ENCODE peak calls at places on chromosomes 7 and 10, in six cellular contexts. M is foreskin keratinocyte, X is SK-N-SH, V is GM23248, Q is AG04450, P is OCI-LY7. I is an unnamed sample.

GRCh38 chr10:15725603-15726002 is 5.9 kb upstream of the ITGA8 start:
- DNase-seq in M (no peak), X (peak; percentile 60), V (peak; percentile 81), Q (peak; percentile 38), P (peak; percentile 22), I (peak; percentile 93)

GRCh38 chr10:16904619-16905018 is 87.4 kb upstream of the RSU1 start:
- DNase-seq in M (no peak), X (no peak), V (peak; percentile 30), Q (peak; percentile 8), P (no peak), I (peak; percentile 38)

GRCh38 chr10:30639946-30640786 is 10.6 kb upstream of the LYZL2 start:
- DNase-seq in M (peak; percentile 3), X (peak; percentile 48), V (peak; percentile 77), Q (peak; percentile 42), P (peak; percentile 59), I (peak; percentile 84)

GRCh38 chr10:78543026-78543748 is 509.5 kb downstream of the RPS24 start:
- DNase-seq in M (no peak), X (no peak), V (no peak), Q (no peak), P (no peak), I (no peak)

GRCh38 chr7:107725138-107725740 is 18.7 kb upstream of the CBLL1 start:
- DNase-seq in M (peak; percentile 36), X (peak; percentile 71), V (peak; percentile 63), Q (peak; percentile 42), P (peak; percentile 72), I (peak; percentile 65)

GRCh38 chr10:124697837-124698559 is 46.2 kb downstream of the FAM53B start:
- DNase-seq in M (no peak), X (no peak), V (peak; percentile 14), Q (no peak), P (no peak), I (peak; percentile 63)

GRCh38 chr10:28293238-28294168 is 9.4 kb downstream of the MPP7 start:
- DNase-seq in M (no peak), X (no peak), V (peak; percentile 24), Q (no peak), P (no peak), I (no peak)

GRCh38 chr7:6705959-6706665 is 635 bp downstream of the ZNF12 start:
- DNase-seq in M (no peak), X (no peak), V (peak; percentile 74), Q (no peak), P (peak; percentile 42), I (peak; percentile 90)

GRCh38 chr10:12500406-12501303 is 151.3 kb downstream of the CAMK1D start:
- DNase-seq in M (no peak), X (no peak), V (no peak), Q (no peak), P (no peak), I (no peak)

GRCh38 chr7:106183952-106184351 is 71.8 kb upstream of the SYPL1 start:
- DNase-seq in M (no peak), X (no peak), V (no peak), Q (no peak), P (peak; percentile 5), I (no peak)

GRCh38 chr7:16644624-16644986 is 949 bp downstream of the ANKMY2 start:
- DNase-seq in M (no peak), X (no peak), V (peak; percentile 81), Q (no peak), P (peak; percentile 55), I (peak; percentile 85)

GRCh38 chr7:74097937-74098614 is 14.5 kb downstream of the LIMK1 start:
- DNase-seq in M (peak; percentile 91), X (peak; percentile 67), V (peak; percentile 98), Q (peak; percentile 77), P (no peak), I (peak; percentile 99)

GRCh38 chr10:31372439-31372838 is 53.4 kb downstream of the ZEB1 start:
- DNase-seq in M (no peak), X (no peak), V (no peak), Q (no peak), P (no peak), I (no peak)

GRCh38 chr7:102933763-102934162 is 21.0 kb downstream of the LRRC17 start:
- DNase-seq in M (no peak), X (peak; percentile 48), V (peak; percentile 98), Q (peak; percentile 95), P (no peak), I (peak; percentile 25)

GRCh38 chr10:10330481-10330880 is 687.2 kb upstream of the CELF2 start:
- DNase-seq in M (no peak), X (no peak), V (no peak), Q (no peak), P (no peak), I (no peak)

GRCh38 chr10:20100157-20100556 is 283.9 kb downstream of the PLXDC2 start:
- DNase-seq in M (peak; percentile 17), X (peak; percentile 4), V (peak; percentile 12), Q (no peak), P (no peak), I (no peak)

GRCh38 chr10:102785818-102786217 is 42.1 kb downstream of the WBP1L start:
- DNase-seq in M (no peak), X (no peak), V (no peak), Q (no peak), P (no peak), I (peak; percentile 38)

GRCh38 chr7:130381468-130382312 is 1.4 kb downstream of the CPA1 start:
- DNase-seq in M (no peak), X (no peak), V (no peak), Q (no peak), P (no peak), I (peak; percentile 50)

GRCh38 chr7:121515651-121516401 is 119.7 kb upstream of the FAM3C start:
- DNase-seq in M (peak; percentile 47), X (no peak), V (peak; percentile 60), Q (no peak), P (no peak), I (no peak)

GRCh38 chr7:139725077-139725476 is 52.7 kb downstream of the HIPK2 start:
- DNase-seq in M (no peak), X (no peak), V (peak; percentile 85), Q (peak; percentile 70), P (peak; percentile 4), I (peak; percentile 86)

GRCh38 chr10:80497187-80498038 is 40.3 kb upstream of the SH2D4B start:
- DNase-seq in M (no peak), X (no peak), V (peak; percentile 67), Q (no peak), P (no peak), I (peak; percentile 60)

GRCh38 chr7:140033779-140034363 is 28.9 kb downstream of the PARP12 start:
- DNase-seq in M (peak; percentile 97), X (no peak), V (peak; percentile 54), Q (no peak), P (no peak), I (no peak)

GRCh38 chr7:73718905-73719805 is at the start of gene STX1A:
- DNase-seq in M (no peak), X (peak; percentile 100), V (peak; percentile 93), Q (no peak), P (peak; percentile 83), I (peak; percentile 99)

GRCh38 chr10:1216576-1217236 is 160.5 kb downstream of the WDR37 start:
- DNase-seq in M (no peak), X (no peak), V (no peak), Q (no peak), P (no peak), I (peak; percentile 55)
- H3K27ac ChIP-seq in M (no peak overlapping the region), X (no peak overlapping the region), V (no peak overlapping the region), Q (no peak overlapping the region), P (no peak overlapping the region), I (no peak overlapping the region)

GRCh38 chr7:80918909-80919721 is at the start of gene SEMA3C:
- DNase-seq in M (no peak), X (peak; percentile 99), V (peak; percentile 99), Q (peak; percentile 87), P (no peak), I (peak; percentile 97)

GRCh38 chr7:80921130-80921529 is 2.3 kb upstream of the SEMA3C start:
- DNase-seq in M (no peak), X (no peak), V (no peak), Q (no peak), P (no peak), I (no peak)

GRCh38 chr7:80916770-80917681 is 1.8 kb downstream of the SEMA3C start:
- DNase-seq in M (peak; percentile 74), X (peak; percentile 43), V (peak; percentile 82), Q (no peak), P (no peak), I (peak; percentile 65)

GRCh38 chr7:80922254-80923049 is 3.6 kb upstream of the SEMA3C start:
- DNase-seq in M (no peak), X (no peak), V (no peak), Q (no peak), P (no peak), I (no peak)

DNA sequence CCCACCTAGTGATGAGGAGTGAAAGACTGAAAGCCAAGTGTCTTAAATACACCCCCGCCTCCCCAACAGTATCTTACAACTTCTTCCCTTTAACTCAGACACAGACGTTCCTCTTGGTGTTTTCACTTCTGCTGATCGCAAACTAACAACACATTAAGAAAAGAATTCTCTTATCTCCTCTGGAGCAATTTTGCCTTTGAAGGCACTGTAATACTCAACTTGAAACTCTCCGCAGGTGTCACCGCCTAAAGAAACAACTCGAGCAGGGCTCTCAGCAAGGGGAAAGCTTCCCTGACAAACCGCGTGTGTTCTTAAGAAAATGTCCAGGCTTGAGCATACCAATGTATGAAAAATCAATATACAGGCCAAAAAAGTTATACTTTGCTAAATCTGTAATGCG is 445 bp downstream of the SEMA3C start:
- DNase-seq in M (no peak), X (no peak), V (peak; percentile 60), Q (no peak), P (no peak), I (peak; percentile 87)
- H3K27ac ChIP-seq in M (peak overlapping the region; percentile 91), X (peak overlapping the region; percentile 91), V (peak overlapping the region; percentile 44), Q (no peak overlapping the region), P (no peak overlapping the region), I (peak overlapping the region; percentile 77)

DNA sequence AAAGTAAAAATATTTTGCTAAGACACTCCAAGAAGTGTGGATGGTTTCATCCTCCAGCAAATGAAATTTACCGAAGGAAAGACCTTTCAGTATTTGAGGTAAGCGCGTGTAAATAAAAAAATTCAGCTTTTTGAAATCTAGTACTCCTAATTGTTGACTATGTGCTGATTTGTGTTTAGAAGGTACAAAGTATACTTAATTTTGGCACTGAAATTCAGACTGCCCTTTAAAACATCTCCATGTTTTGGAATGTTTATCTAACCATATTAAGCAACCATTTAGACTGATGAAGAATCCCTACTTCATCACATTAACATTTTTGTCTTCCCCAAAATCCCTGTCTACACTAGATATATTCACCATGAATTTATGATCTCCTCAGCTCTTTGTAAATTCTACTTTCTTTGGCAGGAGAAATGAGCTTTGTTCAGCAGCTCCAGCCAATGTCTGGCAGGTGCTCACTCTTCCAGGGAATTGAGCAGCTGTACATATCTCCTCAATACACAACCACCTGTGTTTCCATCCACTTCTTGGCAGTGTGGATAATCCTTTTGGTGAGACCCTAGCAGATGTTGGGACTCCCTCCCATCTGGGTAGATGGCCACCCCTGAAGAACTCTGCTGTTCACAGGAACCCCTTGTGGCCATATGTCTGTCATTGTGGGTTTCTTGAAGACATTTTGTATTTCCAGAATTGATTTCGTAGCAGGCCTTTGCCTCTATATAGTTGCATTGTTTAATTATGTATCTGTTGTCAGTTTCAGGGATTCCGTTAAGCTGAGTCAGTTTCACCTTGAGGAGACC is 129.4 kb upstream of the SAMD8 start:
- DNase-seq in M (no peak), X (no peak), V (no peak), Q (no peak), P (no peak), I (no peak)
- H3K27ac ChIP-seq in M (no peak overlapping the region), X (no peak overlapping the region), V (no peak overlapping the region), Q (no peak overlapping the region), P (no peak overlapping the region), I (no peak overlapping the region)

GRCh38 chr10:113019692-113020424 is 69.8 kb downstream of the TCF7L2 start:
- DNase-seq in M (no peak), X (no peak), V (no peak), Q (no peak), P (no peak), I (no peak)
- H3K27ac ChIP-seq in M (no peak overlapping the region), X (no peak overlapping the region), V (no peak overlapping the region), Q (no peak overlapping the region), P (no peak overlapping the region), I (no peak overlapping the region)